ENCODE peak calls at places on chromosome 1, in seven cellular contexts. T, X, Q, Y, W, V and L are unnamed samples.

GRCh38 chr1:10677508-10678364 is 118.7 kb downstream of the CASZ1 start:
- DNase-seq in T (no peak), X (no peak), Q (no peak), Y (no peak), W (no peak), V (peak), L (no peak)

GRCh38 chr1:35448344-35448801 is 108.8 kb downstream of the KIAA0319L start:
- DNase-seq in T (no peak), X (no peak), Q (peak), Y (peak), W (no peak), V (no peak), L (no peak)

GRCh38 chr1:99682291-99682751 is 36.4 kb downstream of the PALMD start:
- DNase-seq in T (no peak), X (no peak), Q (no peak), Y (peak), W (no peak), V (no peak), L (no peak)

GRCh38 chr1:236530286-236530685 is 6.5 kb downstream of the LGALS8 start:
- DNase-seq in T (no peak), X (no peak), Q (no peak), Y (no peak), W (no peak), V (no peak), L (no peak)

GRCh38 chr1:42908046-42908445 is 50.6 kb downstream of the SLC2A1 start:
- DNase-seq in T (no peak), X (no peak), Q (no peak), Y (no peak), W (no peak), V (no peak), L (no peak)

GRCh38 chr1:167490765-167491164 is 27.6 kb downstream of the CD247 start:
- DNase-seq in T (no peak), X (no peak), Q (no peak), Y (no peak), W (no peak), V (no peak), L (no peak)

GRCh38 chr1:207336559-207337467 is 15.3 kb downstream of the CD55 start:
- DNase-seq in T (no peak), X (no peak), Q (no peak), Y (peak), W (peak), V (no peak), L (no peak)

GRCh38 chr1:235366286-235366685 is 941 bp upstream of the TBCE start:
- DNase-seq in T (no peak), X (no peak), Q (no peak), Y (no peak), W (no peak), V (no peak), L (no peak)

GRCh38 chr1:76238094-76238551 is 163.6 kb downstream of the ST6GALNAC3 start:
- DNase-seq in T (no peak), X (no peak), Q (no peak), Y (no peak), W (no peak), V (peak), L (no peak)

GRCh38 chr1:32876341-32877210 is 5.9 kb upstream of the FNDC5 start:
- DNase-seq in T (no peak), X (peak), Q (no peak), Y (peak), W (peak), V (peak), L (peak)

GRCh38 chr1:180026556-180026955 is 71.9 kb downstream of the CEP350 start:
- DNase-seq in T (no peak), X (no peak), Q (no peak), Y (peak), W (no peak), V (no peak), L (no peak)

GRCh38 chr1:152182942-152183341 is 23.9 kb upstream of the RPTN start:
- DNase-seq in T (no peak), X (no peak), Q (no peak), Y (peak), W (no peak), V (no peak), L (no peak)

GRCh38 chr1:152444045-152444444 is 30.0 kb upstream of the CRNN start:
- DNase-seq in T (no peak), X (no peak), Q (peak), Y (no peak), W (no peak), V (no peak), L (no peak)

GRCh38 chr1:109889094-109889493 is 21.6 kb upstream of the CSF1 start:
- DNase-seq in T (no peak), X (no peak), Q (no peak), Y (no peak), W (no peak), V (no peak), L (no peak)

GRCh38 chr1:27102707-27103468 is 52.0 kb downstream of the SLC9A1 start:
- DNase-seq in T (peak), X (peak), Q (peak), Y (peak), W (peak), V (peak), L (peak)

GRCh38 chr1:178262101-178262500 is 168.2 kb downstream of the RASAL2 start:
- DNase-seq in T (no peak), X (no peak), Q (no peak), Y (peak), W (no peak), V (peak), L (no peak)

GRCh38 chr1:67134692-67135091 is at the start of gene C1orf141:
- DNase-seq in T (no peak), X (no peak), Q (no peak), Y (no peak), W (no peak), V (peak), L (no peak)

GRCh38 chr1:32886012-32886827 is at the start of gene HPCA:
- DNase-seq in T (peak), X (no peak), Q (no peak), Y (peak), W (no peak), V (peak), L (no peak)

GRCh38 chr1:244330318-244330625 is 121.4 kb downstream of the ADSS2 start:
- DNase-seq in T (no peak), X (no peak), Q (no peak), Y (no peak), W (no peak), V (no peak), L (no peak)

GRCh38 chr1:8448906-8449661 is 131.2 kb downstream of the SLC45A1 start:
- DNase-seq in T (no peak), X (no peak), Q (no peak), Y (no peak), W (no peak), V (no peak), L (no peak)

GRCh38 chr1:85550784-85551516 is 29.6 kb upstream of the CCN1 start:
- DNase-seq in T (no peak), X (no peak), Q (no peak), Y (peak), W (no peak), V (no peak), L (no peak)

GRCh38 chr1:1431006-1431844 is 4.3 kb upstream of the VWA1 start:
- DNase-seq in T (no peak), X (no peak), Q (no peak), Y (no peak), W (no peak), V (no peak), L (no peak)

GRCh38 chr1:198465201-198466144 is 75.0 kb downstream of the ATP6V1G3 start:
- DNase-seq in T (no peak), X (no peak), Q (no peak), Y (peak), W (peak), V (peak), L (no peak)

GRCh38 chr1:171984850-171985485 is 143.7 kb downstream of the DNM3 start:
- DNase-seq in T (no peak), X (no peak), Q (no peak), Y (no peak), W (no peak), V (peak), L (no peak)

GRCh38 chr1:147337040-147337439 is 94.6 kb downstream of the CHD1L start:
- DNase-seq in T (no peak), X (no peak), Q (no peak), Y (no peak), W (no peak), V (peak), L (no peak)

GRCh38 chr1:232613752-232614381 is 16.1 kb downstream of the SIPA1L2 start:
- DNase-seq in T (no peak), X (no peak), Q (no peak), Y (peak), W (no peak), V (no peak), L (no peak)

GRCh38 chr1:154972517-154973343 is 1.8 kb upstream of the CKS1B start:
- DNase-seq in T (peak), X (peak), Q (no peak), Y (peak), W (no peak), V (peak), L (peak)

DNA sequence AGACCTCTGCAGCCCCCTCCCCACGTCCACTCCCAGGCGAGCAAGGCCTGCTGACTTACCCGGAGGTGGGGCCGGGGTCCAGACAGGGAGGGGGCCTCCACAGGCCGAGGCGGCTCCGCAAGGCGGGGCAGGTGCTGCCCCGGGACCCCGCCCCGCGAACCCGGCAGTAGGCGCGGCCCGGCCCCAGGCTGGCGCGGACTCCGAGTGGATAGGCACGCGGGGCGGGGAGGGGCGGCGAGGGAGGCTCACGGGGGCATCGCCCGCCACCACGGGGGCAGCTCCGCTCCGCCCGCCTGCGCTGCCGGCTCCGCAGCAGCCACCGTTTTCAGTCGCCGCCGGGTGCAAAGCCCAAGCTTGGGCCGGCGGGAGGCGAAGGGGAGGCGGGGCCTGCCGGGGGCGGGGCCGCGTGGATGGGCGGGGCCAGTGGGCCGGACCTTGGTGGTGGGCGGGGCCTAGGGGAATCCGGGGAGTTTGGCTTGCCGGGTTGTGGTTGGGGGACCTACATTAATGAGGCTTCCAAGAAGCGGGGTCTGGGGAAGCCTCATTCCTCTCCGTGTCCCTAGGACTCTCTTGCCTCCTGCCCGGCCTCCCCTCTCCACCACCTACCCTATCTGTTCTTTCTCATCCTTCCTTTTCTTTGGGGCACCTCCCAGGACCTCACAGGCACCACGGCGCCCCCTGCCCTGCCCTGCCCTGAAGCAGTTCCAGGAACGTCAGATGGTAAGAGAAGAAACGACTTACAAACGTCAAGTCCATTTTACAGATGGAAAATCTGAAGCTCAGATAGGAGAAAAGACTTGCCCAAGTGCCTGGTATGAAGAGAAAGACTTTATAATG is at the start of gene RIMS3:
- DNase-seq in T (peak), X (peak), Q (peak), Y (peak), W (peak), V (peak), L (peak)
- TF ChIP-seq CTCF in T (no peak), X (no peak), Q (no peak), Y (no peak), W (peak), V (peak), L (no peak)

GRCh38 chr1:222592171-222592570 is 2.4 kb upstream of the TAF1A start:
- DNase-seq in T (no peak), X (no peak), Q (no peak), Y (peak), W (no peak), V (no peak), L (no peak)

GRCh38 chr1:222583079-222583478 is 6.7 kb downstream of the TAF1A start:
- DNase-seq in T (no peak), X (no peak), Q (no peak), Y (no peak), W (peak), V (no peak), L (no peak)

GRCh38 chr1:222586842-222587241 is 2.9 kb downstream of the TAF1A start:
- DNase-seq in T (no peak), X (no peak), Q (no peak), Y (no peak), W (no peak), V (no peak), L (no peak)

GRCh38 chr1:222589462-222590302 is at the start of gene TAF1A:
- DNase-seq in T (peak), X (peak), Q (peak), Y (peak), W (peak), V (peak), L (peak)

DNA sequence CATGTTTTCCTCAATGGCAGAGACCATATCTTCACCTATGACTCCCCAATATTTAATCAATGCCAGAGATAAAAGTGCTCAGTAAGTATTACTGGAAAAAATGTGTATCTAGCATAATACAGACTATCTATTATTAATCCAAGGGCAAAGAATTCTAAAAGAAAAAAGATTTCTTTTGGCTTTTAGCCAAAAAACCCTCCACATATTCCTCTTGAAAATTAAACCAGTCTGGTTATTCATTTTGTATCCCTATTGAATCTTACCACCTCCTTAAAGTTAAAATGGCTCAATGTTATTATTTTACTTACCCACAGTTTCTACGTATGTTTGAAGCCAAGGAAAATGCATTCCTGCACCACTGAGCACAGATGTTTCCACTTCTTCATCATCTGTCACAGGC is 1.6 kb downstream of the TAF1A start:
- DNase-seq in T (no peak), X (no peak), Q (no peak), Y (no peak), W (no peak), V (no peak), L (no peak)
- H3K4me3 ChIP-seq in T (no peak), X (no peak), Q (no peak), Y (no peak), W (no peak), V (peak), L (no peak)

GRCh38 chr1:107617921-107618320 is 347.1 kb downstream of the VAV3 start:
- DNase-seq in T (no peak), X (no peak), Q (no peak), Y (no peak), W (no peak), V (peak), L (no peak)
- TF ChIP-seq CTCF in T (no peak), X (no peak), Q (no peak), Y (no peak), W (no peak), V (no peak), L (no peak)

GRCh38 chr1:151009674-151010345 is 1.6 kb downstream of the PRUNE1 start:
- DNase-seq in T (no peak), X (no peak), Q (no peak), Y (no peak), W (no peak), V (no peak), L (no peak)
- H3K4me3 ChIP-seq in T (peak), X (peak), Q (no peak), Y (no peak), W (no peak), V (peak), L (no peak)

GRCh38 chr1:200894712-200895447 is at the start of gene INAVA:
- DNase-seq in T (no peak), X (no peak), Q (no peak), Y (no peak), W (no peak), V (peak), L (peak)
- TF ChIP-seq CTCF in T (no peak), X (no peak), Q (no peak), Y (no peak), W (no peak), V (peak), L (no peak)

DNA sequence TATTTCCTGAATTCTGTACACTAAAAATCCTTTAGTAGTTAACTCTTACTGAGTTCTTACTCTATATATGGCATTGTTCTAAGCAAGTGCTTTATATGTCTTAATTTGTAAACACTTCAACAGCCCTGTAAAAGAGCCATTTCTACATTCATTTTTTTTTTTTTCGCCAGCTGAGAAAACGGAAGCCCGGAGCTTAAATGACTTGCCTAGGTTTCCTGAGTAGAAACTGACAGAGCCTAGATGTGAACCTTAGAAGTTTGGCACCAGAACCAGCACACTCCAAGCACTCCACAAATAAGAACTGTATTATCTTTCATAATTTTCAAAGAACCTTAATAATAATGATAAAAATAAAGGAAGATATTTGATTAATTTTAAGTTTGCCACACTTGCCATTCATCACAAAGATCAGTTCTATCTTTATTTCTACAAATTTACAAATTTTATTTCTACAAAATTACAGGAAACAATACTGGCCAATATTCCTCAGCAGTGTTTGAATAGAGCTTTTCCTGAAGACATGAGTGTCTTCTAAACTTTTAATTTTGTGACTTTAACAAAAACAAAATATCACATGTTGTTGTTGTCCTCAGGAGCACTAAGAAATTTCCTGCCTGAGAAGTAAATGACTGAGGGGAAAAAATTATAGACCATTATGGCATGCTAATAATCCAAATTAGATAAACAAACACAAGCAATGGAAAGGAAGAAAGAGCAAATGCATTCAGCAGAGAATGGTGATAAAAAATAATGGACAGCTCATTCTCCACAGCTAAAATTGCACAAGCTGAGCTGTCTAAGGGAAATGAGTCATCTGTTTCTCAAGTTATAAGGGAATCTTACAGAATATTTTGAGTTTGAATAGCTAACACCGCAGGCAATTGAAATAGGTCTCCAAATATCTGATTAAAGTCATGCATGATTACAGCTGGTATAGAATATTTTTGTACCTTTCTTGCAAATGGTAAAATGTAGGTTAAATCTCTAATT is 71.2 kb downstream of the DPYD start:
- DNase-seq in T (no peak), X (no peak), Q (no peak), Y (peak), W (no peak), V (no peak), L (no peak)
- H3K4me3 ChIP-seq in T (no peak), X (no peak), Q (no peak), Y (no peak), W (no peak), V (no peak), L (no peak)

GRCh38 chr1:115041654-115042053 is 12.0 kb downstream of the TSHB start:
- DNase-seq in T (no peak), X (no peak), Q (no peak), Y (no peak), W (no peak), V (peak), L (no peak)
- TF ChIP-seq CTCF in T (no peak), X (no peak), Q (no peak), Y (peak), W (peak), V (peak), L (no peak)

GRCh38 chr1:18632218-18632588 is 1.6 kb downstream of the PAX7 start:
- DNase-seq in T (no peak), X (no peak), Q (no peak), Y (no peak), W (no peak), V (peak), L (no peak)

GRCh38 chr1:18634276-18634675 is 3.6 kb downstream of the PAX7 start:
- DNase-seq in T (no peak), X (no peak), Q (no peak), Y (no peak), W (no peak), V (no peak), L (no peak)

GRCh38 chr1:18633428-18634155 is 2.9 kb downstream of the PAX7 start:
- DNase-seq in T (no peak), X (no peak), Q (no peak), Y (no peak), W (no peak), V (no peak), L (no peak)

GRCh38 chr1:18631496-18632217 is 1.0 kb downstream of the PAX7 start:
- DNase-seq in T (no peak), X (no peak), Q (no peak), Y (no peak), W (no peak), V (no peak), L (no peak)

DNA sequence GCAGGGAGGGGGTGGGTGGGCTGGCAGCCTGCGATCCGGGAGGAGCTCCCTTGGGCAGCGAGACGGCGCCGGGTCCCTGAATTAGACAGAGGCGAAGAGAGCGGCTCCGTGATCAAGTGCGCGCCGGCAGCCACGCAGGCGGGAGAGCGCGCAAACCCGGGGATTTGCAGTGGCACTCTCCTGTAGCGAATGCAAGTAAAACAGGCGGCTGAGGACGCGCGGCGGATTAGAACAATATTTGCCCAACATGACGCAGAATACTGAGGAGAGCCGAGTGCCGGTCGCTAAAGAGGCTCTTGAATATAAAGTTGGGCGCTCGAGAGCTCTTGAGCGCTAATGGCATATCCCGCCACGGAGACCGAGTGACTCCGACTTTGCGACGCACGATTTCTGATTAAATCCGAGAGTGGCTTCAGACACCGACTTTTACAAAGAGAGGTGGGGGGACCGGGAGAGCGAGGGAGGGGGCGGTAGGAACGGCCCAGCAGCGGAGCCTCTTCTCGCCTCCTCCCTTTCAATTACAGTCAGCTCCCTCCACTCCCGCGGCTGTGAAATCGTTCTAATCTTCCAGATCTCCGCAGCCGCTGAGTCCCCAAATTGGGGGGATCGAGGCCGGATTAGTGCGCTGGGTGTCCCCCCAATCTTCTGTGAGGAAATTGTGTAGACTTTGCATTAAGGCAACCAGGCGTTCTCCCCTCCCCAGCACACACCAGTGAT is 2.2 kb downstream of the PAX7 start:
- DNase-seq in T (no peak), X (no peak), Q (no peak), Y (no peak), W (no peak), V (peak), L (no peak)
- H3K4me3 ChIP-seq in T (no peak), X (no peak), Q (no peak), Y (no peak), W (no peak), V (peak), L (no peak)